ENCODE peak calls at places on chromosomes 13 and 19, in seven cellular contexts. X is astrocyte; I is foreskin melanocyte; J is stimulated activated CD4-positive, alpha-beta T cell treated with anti-CD3 and anti-CD28 coated beads, TNF-alpha, amount 100 ng/mL, for 48 hours; O is nephron progenitor cell; G is endodermal cell; M is IMR-90. E is an unnamed sample.

GRCh38 chr13:73765651-73766384 is 368.4 kb downstream of the KLF12 start:
- DNase-seq in X (peak; percentile 79), I (peak; percentile 9), J (peak; percentile 42), O (peak; percentile 64), G (peak; percentile 93), M (peak; percentile 58), E (no peak)

GRCh38 chr13:99198630-99199029 is 2.0 kb upstream of the UBAC2 start:
- DNase-seq in X (no peak), I (no peak), J (no peak), O (no peak), G (no peak), M (no peak), E (no peak)

GRCh38 chr19:50427997-50428425 is 4.7 kb upstream of the MYBPC2 start:
- DNase-seq in X (peak; percentile 70), I (peak; percentile 59), J (peak; percentile 19), O (peak; percentile 70), G (peak; percentile 91), M (peak; percentile 69), E (no peak)

GRCh38 chr13:40433577-40433976 is 232.9 kb downstream of the FOXO1 start:
- DNase-seq in X (no peak), I (no peak), J (no peak), O (no peak), G (no peak), M (no peak), E (no peak)

GRCh38 chr19:1626417-1627010 is 21.3 kb upstream of the UQCR11 start:
- DNase-seq in X (no peak), I (no peak), J (no peak), O (no peak), G (no peak), M (no peak), E (no peak)

GRCh38 chr19:55087542-55087935 is 11.9 kb downstream of the EPS8L1 start:
- DNase-seq in X (peak; percentile 12), I (no peak), J (no peak), O (no peak), G (no peak), M (peak; percentile 16), E (no peak)

GRCh38 chr19:35733180-35734125 is 8.8 kb downstream of the IGFLR1 start:
- DNase-seq in X (no peak), I (no peak), J (no peak), O (no peak), G (no peak), M (no peak), E (no peak)

GRCh38 chr19:33296473-33297060 is 5.8 kb downstream of the CEBPA start:
- DNase-seq in X (no peak), I (no peak), J (no peak), O (no peak), G (peak; percentile 61), M (no peak), E (peak; percentile 5)

GRCh38 chr19:13881692-13882418 is 4.9 kb downstream of the NANOS3 start:
- DNase-seq in X (peak; percentile 60), I (no peak), J (no peak), O (no peak), G (no peak), M (peak; percentile 39), E (no peak)

GRCh38 chr13:52879950-52880650 is 31.7 kb upstream of the PCDH8 start:
- DNase-seq in X (no peak), I (no peak), J (no peak), O (no peak), G (peak; percentile 55), M (no peak), E (no peak)

GRCh38 chr13:94829801-94830200 is 117.5 kb upstream of the SOX21 start:
- DNase-seq in X (no peak), I (no peak), J (no peak), O (no peak), G (no peak), M (no peak), E (no peak)